ENCODE peak calls at places on chromosome 14, in eight cellular contexts. C is activated naive CD4-positive, alpha-beta T cell; U is activated gamma-delta T cell treated with anti-CD3 and anti-CD28 coated beads, Interleukin-2, amount 50 U/mL, for 16 hours; I is BE2C; Y is stimulated activated CD8-positive, alpha-beta memory T cell treated with anti-CD3 and anti-CD28 coated beads, Interleukin-15, amount 100 ng/mL, for 1 hour; N is T-helper 2 cell; V is EH; W is KBM-7. F is an unnamed sample.

GRCh38 chr14:28756896-28757570 is 9.6 kb upstream of the FOXG1 start:
- DNase-seq in U (no peak), W (peak), I (peak), C (no peak), N (no peak), Y (no peak), V (peak), F (no peak)

GRCh38 chr14:101410126-101410525 is 151.2 kb upstream of the DIO3 start:
- DNase-seq in U (no peak), Y (no peak), V (no peak), N (no peak), I (no peak), W (no peak), C (no peak), F (peak)

GRCh38 chr14:99380402-99380801 is 100.3 kb downstream of the SETD3 start:
- DNase-seq in Y (no peak), V (no peak), I (no peak), W (no peak), C (no peak), N (no peak), U (no peak), F (no peak)

GRCh38 chr14:69005432-69006148 is 26.5 kb upstream of the ACTN1 start:
- DNase-seq in U (no peak), I (peak), W (no peak), N (no peak), V (peak), C (no peak), Y (no peak), F (peak)

GRCh38 chr14:35385042-35385839 is 19.3 kb downstream of the NFKBIA start:
- DNase-seq in C (no peak), W (peak), V (peak), N (no peak), Y (no peak), U (no peak), I (peak), F (no peak)

GRCh38 chr14:53509227-53509822 is 356.2 kb upstream of the DDHD1 start:
- DNase-seq in Y (no peak), C (no peak), V (peak), U (no peak), I (no peak), W (no peak), N (no peak), F (no peak)

GRCh38 chr14:62373889-62374394 is 611.7 kb downstream of the SNAPC1 start:
- DNase-seq in I (no peak), Y (no peak), V (no peak), C (no peak), W (no peak), N (no peak), U (no peak), F (no peak)

GRCh38 chr14:100578552-100578951 is 8.7 kb downstream of the BEGAIN start:
- DNase-seq in Y (no peak), W (no peak), I (no peak), N (no peak), V (peak), U (no peak), C (no peak), F (peak)

GRCh38 chr14:79404874-79405273 is 806.4 kb downstream of the DIO2 start:
- DNase-seq in W (no peak), Y (no peak), N (no peak), C (no peak), I (no peak), U (no peak), V (no peak), F (no peak)

GRCh38 chr14:77007339-77007974 is 21.1 kb downstream of the IRF2BPL start:
- DNase-seq in V (no peak), C (no peak), W (no peak), I (no peak), Y (no peak), U (no peak), N (no peak), F (no peak)

GRCh38 chr14:49997991-49998390 is 105.1 kb downstream of the ARF6 start:
- DNase-seq in C (no peak), I (no peak), N (no peak), W (no peak), U (no peak), V (no peak), Y (no peak), F (no peak)

GRCh38 chr14:100739306-100739705 is 12.6 kb downstream of the DLK1 start:
- DNase-seq in Y (no peak), U (no peak), I (no peak), V (no peak), C (no peak), W (no peak), N (no peak), F (no peak)

GRCh38 chr14:104370256-104370870 is 209.2 kb upstream of the C14orf180 start:
- DNase-seq in I (peak), U (no peak), V (no peak), W (no peak), Y (no peak), C (no peak), N (no peak), F (no peak)

GRCh38 chr14:51219473-51220448 is 20.3 kb upstream of the TMX1 start:
- DNase-seq in U (no peak), W (peak), C (no peak), N (no peak), I (no peak), Y (no peak), V (peak), F (peak)

GRCh38 chr14:50758279-50758678 is 72.7 kb downstream of the NIN start:
- DNase-seq in I (no peak), W (no peak), U (no peak), Y (no peak), N (no peak), C (no peak), V (no peak), F (no peak)

GRCh38 chr14:60722163-60722835 is 1.9 kb downstream of the SIX4 start:
- DNase-seq in Y (no peak), C (no peak), V (peak), N (no peak), U (no peak), I (peak), W (peak), F (no peak)

GRCh38 chr14:24196071-24197061 is 1.1 kb upstream of the TM9SF1 start:
- DNase-seq in W (peak), I (no peak), C (no peak), U (no peak), N (no peak), Y (no peak), V (peak), F (peak)

GRCh38 chr14:92937229-92937937 is 14.4 kb downstream of the CHGA start:
- DNase-seq in V (no peak), Y (no peak), W (no peak), U (no peak), C (no peak), I (no peak), N (no peak), F (no peak)

GRCh38 chr14:56244138-56244789 is 126.1 kb downstream of the PELI2 start:
- DNase-seq in V (peak), I (no peak), N (no peak), Y (no peak), W (peak), C (no peak), U (no peak), F (peak)